ENCODE peak calls at places on chromosomes 3 and 15, in five cellular contexts. E is stimulated activated CD8-positive, alpha-beta memory T cell treated with anti-CD3 and anti-CD28 coated beads, Interleukin-15, amount 100 ng/mL, for 4 hours; J is ELR; F is GM19239; C is NCI-H524 treated with DMSO at 0.1 percent for 48 hours. R is an unnamed sample.

GRCh38 chr3:57877116-57877515 is 121.0 kb downstream of the SLMAP start:
- DNase-seq in E (no peak), J (no peak), F (no peak), C (no peak), R (no peak)

GRCh38 chr3:47705391-47705790 is 76.3 kb downstream of the SMARCC1 start:
- DNase-seq in E (no peak), J (no peak), F (no peak), C (no peak), R (no peak)

GRCh38 chr15:65028338-65028737 is 1.1 kb downstream of the MTFMT start:
- DNase-seq in E (no peak), J (no peak), F (no peak), C (no peak), R (no peak)

GRCh38 chr3:138440596-138440995 is 6.2 kb downstream of the ESYT3 start:
- DNase-seq in E (no peak), J (peak), F (no peak), C (no peak), R (no peak)

GRCh38 chr3:84963137-84963536 is 4.3 kb downstream of the CADM2 start:
- DNase-seq in E (no peak), J (no peak), F (no peak), C (no peak), R (no peak)

GRCh38 chr15:63299981-63300575 is 22.7 kb downstream of the APH1B start:
- DNase-seq in E (no peak), J (no peak), F (no peak), C (no peak), R (no peak)

GRCh38 chr15:63335543-63336240 is 46.0 kb downstream of the CA12 start:
- DNase-seq in E (no peak), J (no peak), F (no peak), C (no peak), R (no peak)

GRCh38 chr3:138051946-138052802 is 42.2 kb downstream of the CLDN18 start:
- DNase-seq in E (no peak), J (peak), F (no peak), C (no peak), R (no peak)

GRCh38 chr15:36468746-36469145 is 110.7 kb upstream of the CDIN1 start:
- DNase-seq in E (no peak), J (peak), F (no peak), C (peak), R (no peak)

R was measured in Caco-2.